ENCODE peak calls at places on chromosomes 1 and 21, in ten cellular contexts. One of them, this sample, is unnamed.

GRCh38 chr1:158806909-158807601 is 24.1 kb upstream of the MNDA start:
- DNase-seq in CD4-positive, alpha-beta memory T cell: no peak
- DNase-seq in cortex of kidney: no peak
- DNase-seq in astrocyte: no peak
- DNase-seq in D341Med: no peak
- DNase-seq in A549: no peak
- DNase-seq in head of caudate nucleus: no peak
- DNase-seq in breast epithelium: no peak
- DNase-seq in retinal pigment epithelial cell: no peak
- DNase-seq in NCI-H1694 treated with DMSO at 0.1 percent for 48 hours: no peak
- DNase-seq in this sample: no peak

GRCh38 chr1:58500036-58500435 is 46.5 kb downstream of the OMA1 start:
- DNase-seq in CD4-positive, alpha-beta memory T cell: no peak
- DNase-seq in cortex of kidney: no peak
- DNase-seq in astrocyte: no peak
- DNase-seq in D341Med: no peak
- DNase-seq in A549: no peak
- DNase-seq in head of caudate nucleus: no peak
- DNase-seq in breast epithelium: no peak
- DNase-seq in retinal pigment epithelial cell: no peak
- DNase-seq in NCI-H1694 treated with DMSO at 0.1 percent for 48 hours: peak
- DNase-seq in this sample: no peak

GRCh38 chr1:52305417-52306226 is 60.4 kb downstream of the CC2D1B start:
- DNase-seq in CD4-positive, alpha-beta memory T cell: no peak
- DNase-seq in cortex of kidney: no peak
- DNase-seq in astrocyte: no peak
- DNase-seq in D341Med: no peak
- DNase-seq in A549: no peak
- DNase-seq in head of caudate nucleus: no peak
- DNase-seq in breast epithelium: no peak
- DNase-seq in retinal pigment epithelial cell: no peak
- DNase-seq in NCI-H1694 treated with DMSO at 0.1 percent for 48 hours: no peak
- DNase-seq in this sample: no peak

GRCh38 chr1:22790232-22791008 is 79.8 kb downstream of the EPHB2 start:
- DNase-seq in CD4-positive, alpha-beta memory T cell: no peak
- DNase-seq in cortex of kidney: no peak
- DNase-seq in astrocyte: no peak
- DNase-seq in D341Med: no peak
- DNase-seq in A549: no peak
- DNase-seq in head of caudate nucleus: no peak
- DNase-seq in breast epithelium: no peak
- DNase-seq in retinal pigment epithelial cell: no peak
- DNase-seq in NCI-H1694 treated with DMSO at 0.1 percent for 48 hours: peak
- DNase-seq in this sample: no peak

GRCh38 chr1:204480515-204480914 is 14.1 kb downstream of the PIK3C2B start:
- DNase-seq in CD4-positive, alpha-beta memory T cell: no peak
- DNase-seq in cortex of kidney: no peak
- DNase-seq in astrocyte: no peak
- DNase-seq in D341Med: no peak
- DNase-seq in A549: no peak
- DNase-seq in head of caudate nucleus: no peak
- DNase-seq in breast epithelium: no peak
- DNase-seq in retinal pigment epithelial cell: no peak
- DNase-seq in NCI-H1694 treated with DMSO at 0.1 percent for 48 hours: peak
- DNase-seq in this sample: no peak

GRCh38 chr1:226048886-226049285 is 13.6 kb upstream of the H3-3A start:
- DNase-seq in CD4-positive, alpha-beta memory T cell: no peak
- DNase-seq in cortex of kidney: no peak
- DNase-seq in astrocyte: no peak
- DNase-seq in D341Med: no peak
- DNase-seq in A549: no peak
- DNase-seq in head of caudate nucleus: no peak
- DNase-seq in breast epithelium: no peak
- DNase-seq in retinal pigment epithelial cell: no peak
- DNase-seq in NCI-H1694 treated with DMSO at 0.1 percent for 48 hours: no peak
- DNase-seq in this sample: no peak

GRCh38 chr1:180366386-180367068 is 135.8 kb downstream of the ACBD6 start:
- DNase-seq in CD4-positive, alpha-beta memory T cell: no peak
- DNase-seq in cortex of kidney: no peak
- DNase-seq in astrocyte: peak
- DNase-seq in D341Med: no peak
- DNase-seq in A549: no peak
- DNase-seq in head of caudate nucleus: no peak
- DNase-seq in breast epithelium: no peak
- DNase-seq in retinal pigment epithelial cell: no peak
- DNase-seq in NCI-H1694 treated with DMSO at 0.1 percent for 48 hours: no peak
- DNase-seq in this sample: no peak

GRCh38 chr1:224052767-224053166 is 61.1 kb upstream of the FBXO28 start:
- DNase-seq in CD4-positive, alpha-beta memory T cell: no peak
- DNase-seq in cortex of kidney: no peak
- DNase-seq in astrocyte: peak
- DNase-seq in D341Med: no peak
- DNase-seq in A549: no peak
- DNase-seq in head of caudate nucleus: no peak
- DNase-seq in breast epithelium: no peak
- DNase-seq in retinal pigment epithelial cell: no peak
- DNase-seq in NCI-H1694 treated with DMSO at 0.1 percent for 48 hours: no peak
- DNase-seq in this sample: no peak

GRCh38 chr1:211625040-211625439 is 46.1 kb upstream of the SLC30A1 start:
- DNase-seq in CD4-positive, alpha-beta memory T cell: peak
- DNase-seq in cortex of kidney: no peak
- DNase-seq in astrocyte: no peak
- DNase-seq in D341Med: peak
- DNase-seq in A549: no peak
- DNase-seq in head of caudate nucleus: no peak
- DNase-seq in breast epithelium: no peak
- DNase-seq in retinal pigment epithelial cell: no peak
- DNase-seq in NCI-H1694 treated with DMSO at 0.1 percent for 48 hours: peak
- DNase-seq in this sample: no peak

GRCh38 chr1:36387141-36387949 is 1.6 kb upstream of the STK40 start:
- DNase-seq in CD4-positive, alpha-beta memory T cell: no peak
- DNase-seq in cortex of kidney: no peak
- DNase-seq in astrocyte: peak
- DNase-seq in D341Med: no peak
- DNase-seq in A549: no peak
- DNase-seq in head of caudate nucleus: no peak
- DNase-seq in breast epithelium: no peak
- DNase-seq in retinal pigment epithelial cell: no peak
- DNase-seq in NCI-H1694 treated with DMSO at 0.1 percent for 48 hours: no peak
- DNase-seq in this sample: no peak

GRCh38 chr1:208083715-208084085 is 160.5 kb downstream of the PLXNA2 start:
- DNase-seq in CD4-positive, alpha-beta memory T cell: no peak
- DNase-seq in cortex of kidney: no peak
- DNase-seq in astrocyte: no peak
- DNase-seq in D341Med: no peak
- DNase-seq in A549: no peak
- DNase-seq in head of caudate nucleus: no peak
- DNase-seq in breast epithelium: no peak
- DNase-seq in retinal pigment epithelial cell: no peak
- DNase-seq in NCI-H1694 treated with DMSO at 0.1 percent for 48 hours: no peak
- DNase-seq in this sample: no peak

GRCh38 chr1:201399352-201400126 is 415 bp upstream of the LAD1 start:
- DNase-seq in CD4-positive, alpha-beta memory T cell: no peak
- DNase-seq in cortex of kidney: no peak
- DNase-seq in astrocyte: no peak
- DNase-seq in D341Med: no peak
- DNase-seq in A549: no peak
- DNase-seq in head of caudate nucleus: no peak
- DNase-seq in breast epithelium: no peak
- DNase-seq in retinal pigment epithelial cell: no peak
- DNase-seq in NCI-H1694 treated with DMSO at 0.1 percent for 48 hours: no peak
- DNase-seq in this sample: no peak

GRCh38 chr21:36022704-36023103 is 37.6 kb downstream of the SETD4 start:
- DNase-seq in CD4-positive, alpha-beta memory T cell: no peak
- DNase-seq in cortex of kidney: no peak
- DNase-seq in astrocyte: no peak
- DNase-seq in D341Med: no peak
- DNase-seq in A549: no peak
- DNase-seq in head of caudate nucleus: no peak
- DNase-seq in breast epithelium: no peak
- DNase-seq in retinal pigment epithelial cell: no peak
- DNase-seq in NCI-H1694 treated with DMSO at 0.1 percent for 48 hours: no peak
- DNase-seq in this sample: no peak

GRCh38 chr1:200029035-200029623 is 1.6 kb downstream of the NR5A2 start:
- DNase-seq in CD4-positive, alpha-beta memory T cell: no peak
- DNase-seq in cortex of kidney: no peak
- DNase-seq in astrocyte: no peak
- DNase-seq in D341Med: peak
- DNase-seq in A549: peak
- DNase-seq in head of caudate nucleus: peak
- DNase-seq in breast epithelium: no peak
- DNase-seq in retinal pigment epithelial cell: no peak
- DNase-seq in NCI-H1694 treated with DMSO at 0.1 percent for 48 hours: peak
- DNase-seq in this sample: no peak

GRCh38 chr1:84402060-84402459 is 3.8 kb downstream of the DNASE2B start:
- DNase-seq in CD4-positive, alpha-beta memory T cell: no peak
- DNase-seq in cortex of kidney: no peak
- DNase-seq in astrocyte: peak
- DNase-seq in D341Med: no peak
- DNase-seq in A549: no peak
- DNase-seq in head of caudate nucleus: no peak
- DNase-seq in breast epithelium: no peak
- DNase-seq in retinal pigment epithelial cell: no peak
- DNase-seq in NCI-H1694 treated with DMSO at 0.1 percent for 48 hours: no peak
- DNase-seq in this sample: no peak

GRCh38 chr1:68495968-68496679 is 758 bp downstream of the DEPDC1 start:
- DNase-seq in CD4-positive, alpha-beta memory T cell: no peak
- DNase-seq in cortex of kidney: no peak
- DNase-seq in astrocyte: no peak
- DNase-seq in D341Med: peak
- DNase-seq in A549: peak
- DNase-seq in head of caudate nucleus: no peak
- DNase-seq in breast epithelium: no peak
- DNase-seq in retinal pigment epithelial cell: no peak
- DNase-seq in NCI-H1694 treated with DMSO at 0.1 percent for 48 hours: peak
- DNase-seq in this sample: no peak

GRCh38 chr1:167263784-167264464 is 43.2 kb downstream of the POU2F1 start:
- DNase-seq in CD4-positive, alpha-beta memory T cell: no peak
- DNase-seq in cortex of kidney: no peak
- DNase-seq in astrocyte: no peak
- DNase-seq in D341Med: no peak
- DNase-seq in A549: no peak
- DNase-seq in head of caudate nucleus: no peak
- DNase-seq in breast epithelium: no peak
- DNase-seq in retinal pigment epithelial cell: peak
- DNase-seq in NCI-H1694 treated with DMSO at 0.1 percent for 48 hours: no peak
- DNase-seq in this sample: no peak

GRCh38 chr1:109392788-109393580 is 4.7 kb downstream of the SORT1 start:
- DNase-seq in CD4-positive, alpha-beta memory T cell: no peak
- DNase-seq in cortex of kidney: no peak
- DNase-seq in astrocyte: peak
- DNase-seq in D341Med: no peak
- DNase-seq in A549: no peak
- DNase-seq in head of caudate nucleus: peak
- DNase-seq in breast epithelium: peak
- DNase-seq in retinal pigment epithelial cell: no peak
- DNase-seq in NCI-H1694 treated with DMSO at 0.1 percent for 48 hours: no peak
- DNase-seq in this sample: no peak

GRCh38 chr1:78587213-78587612 is 33.0 kb upstream of the IFI44L start:
- DNase-seq in CD4-positive, alpha-beta memory T cell: no peak
- DNase-seq in cortex of kidney: no peak
- DNase-seq in astrocyte: no peak
- DNase-seq in D341Med: no peak
- DNase-seq in A549: no peak
- DNase-seq in head of caudate nucleus: no peak
- DNase-seq in breast epithelium: no peak
- DNase-seq in retinal pigment epithelial cell: no peak
- DNase-seq in NCI-H1694 treated with DMSO at 0.1 percent for 48 hours: no peak
- DNase-seq in this sample: no peak

GRCh38 chr1:17335821-17336718 is 28.1 kb downstream of the PADI4 start:
- DNase-seq in CD4-positive, alpha-beta memory T cell: peak
- DNase-seq in cortex of kidney: no peak
- DNase-seq in astrocyte: peak
- DNase-seq in D341Med: peak
- DNase-seq in A549: peak
- DNase-seq in head of caudate nucleus: peak
- DNase-seq in breast epithelium: peak
- DNase-seq in retinal pigment epithelial cell: peak
- DNase-seq in NCI-H1694 treated with DMSO at 0.1 percent for 48 hours: peak
- DNase-seq in this sample: peak

GRCh38 chr1:156491151-156491949 is 9.2 kb downstream of the MEF2D start:
- DNase-seq in CD4-positive, alpha-beta memory T cell: no peak
- DNase-seq in cortex of kidney: no peak
- DNase-seq in astrocyte: no peak
- DNase-seq in D341Med: no peak
- DNase-seq in A549: no peak
- DNase-seq in head of caudate nucleus: no peak
- DNase-seq in breast epithelium: no peak
- DNase-seq in retinal pigment epithelial cell: no peak
- DNase-seq in NCI-H1694 treated with DMSO at 0.1 percent for 48 hours: no peak
- DNase-seq in this sample: no peak

GRCh38 chr1:91885331-91885715 is 628 bp downstream of the TGFBR3 start:
- DNase-seq in CD4-positive, alpha-beta memory T cell: peak
- DNase-seq in cortex of kidney: no peak
- DNase-seq in astrocyte: no peak
- DNase-seq in D341Med: peak
- DNase-seq in A549: no peak
- DNase-seq in head of caudate nucleus: no peak
- DNase-seq in breast epithelium: no peak
- DNase-seq in retinal pigment epithelial cell: no peak
- DNase-seq in NCI-H1694 treated with DMSO at 0.1 percent for 48 hours: no peak
- DNase-seq in this sample: peak

GRCh38 chr1:18464665-18465050 is 16.1 kb upstream of the KLHDC7A start:
- DNase-seq in CD4-positive, alpha-beta memory T cell: no peak
- DNase-seq in cortex of kidney: no peak
- DNase-seq in astrocyte: no peak
- DNase-seq in D341Med: no peak
- DNase-seq in A549: no peak
- DNase-seq in head of caudate nucleus: peak
- DNase-seq in breast epithelium: peak
- DNase-seq in retinal pigment epithelial cell: no peak
- DNase-seq in NCI-H1694 treated with DMSO at 0.1 percent for 48 hours: no peak
- DNase-seq in this sample: no peak

GRCh38 chr1:38929476-38929875 is 12.2 kb downstream of the RHBDL2 start:
- DNase-seq in CD4-positive, alpha-beta memory T cell: no peak
- DNase-seq in cortex of kidney: no peak
- DNase-seq in astrocyte: peak
- DNase-seq in D341Med: peak
- DNase-seq in A549: no peak
- DNase-seq in head of caudate nucleus: peak
- DNase-seq in breast epithelium: no peak
- DNase-seq in retinal pigment epithelial cell: peak
- DNase-seq in NCI-H1694 treated with DMSO at 0.1 percent for 48 hours: no peak
- DNase-seq in this sample: no peak

GRCh38 chr1:199002670-199003069 is 363.8 kb downstream of the PTPRC start:
- DNase-seq in CD4-positive, alpha-beta memory T cell: no peak
- DNase-seq in cortex of kidney: no peak
- DNase-seq in astrocyte: no peak
- DNase-seq in D341Med: no peak
- DNase-seq in A549: no peak
- DNase-seq in head of caudate nucleus: no peak
- DNase-seq in breast epithelium: no peak
- DNase-seq in retinal pigment epithelial cell: no peak
- DNase-seq in NCI-H1694 treated with DMSO at 0.1 percent for 48 hours: no peak
- DNase-seq in this sample: no peak

This sample was measured in ovary.